ENCODE peak calls at places on chromosomes 13 and 19, in eight cellular contexts. F is cardiac muscle cell, M is tibial artery, X is iPS DF 6.9, I is lower lobe of right lung, E is heart right ventricle, W is neuronal stem cell, Z is mesendoderm. K is an unnamed sample. For H3K4me1, the result is how much of the 10 kb centered on the place peaks cover.

GRCh38 chr19:39133431-39134270 is 8.1 kb downstream of the PAK4 start:
- DNase-seq in F (peak), M (no peak), X (no peak), I (no peak), E (no peak), W (no peak), Z (peak), K (no peak)

GRCh38 chr19:52891336-52891735 is 6.1 kb downstream of the ZNF320 start:
- DNase-seq in F (no peak), M (no peak), X (no peak), I (no peak), E (no peak), W (no peak), Z (no peak), K (no peak)

GRCh38 chr19:752652-753517 is 2.0 kb downstream of the MISP start:
- DNase-seq in F (no peak), M (peak), X (no peak), I (peak), E (no peak), W (no peak), Z (no peak), K (no peak)

GRCh38 chr19:35292986-35293732 is 1.2 kb downstream of the MAG start:
- DNase-seq in F (no peak), M (no peak), X (no peak), I (no peak), E (no peak), W (no peak), Z (no peak), K (no peak)

GRCh38 chr19:10478903-10479384 is 24.2 kb downstream of the KEAP1 start:
- DNase-seq in F (peak), M (peak), X (peak), I (peak), E (peak), W (peak), Z (peak), K (peak)

GRCh38 chr13:19860884-19861655 is 2.4 kb downstream of the ZMYM5 start:
- DNase-seq in F (no peak), M (no peak), X (no peak), I (no peak), E (no peak), W (peak), Z (peak), K (no peak)

GRCh38 chr19:5536337-5536894 is 31.3 kb downstream of the TINCR start:
- DNase-seq in F (peak), M (no peak), X (no peak), I (peak), E (peak), W (peak), Z (peak), K (no peak)

GRCh38 chr13:30743319-30744055 is 8.1 kb downstream of the ALOX5AP start:
- DNase-seq in F (no peak), M (peak), X (no peak), I (no peak), E (no peak), W (no peak), Z (no peak), K (no peak)

GRCh38 chr13:71814806-71815205 is 52.2 kb downstream of the DACH1 start:
- DNase-seq in F (no peak), M (no peak), X (no peak), I (no peak), E (no peak), W (no peak), Z (no peak), K (no peak)

GRCh38 chr13:107883561-107884175 is 331.7 kb downstream of the LIG4 start:
- DNase-seq in F (no peak), M (no peak), X (no peak), I (no peak), E (no peak), W (no peak), Z (no peak), K (no peak)

GRCh38 chr19:2423913-2424685 is 3.3 kb downstream of the TIMM13 start:
- DNase-seq in F (no peak), M (no peak), X (no peak), I (no peak), E (no peak), W (no peak), Z (no peak), K (no peak)

GRCh38 chr13:38008636-38009035 is 139.1 kb upstream of the TRPC4 start:
- DNase-seq in F (peak), M (no peak), X (no peak), I (no peak), E (no peak), W (no peak), Z (no peak), K (no peak)

GRCh38 chr13:91313103-91313502 is 34.4 kb upstream of the MIR17HG start:
- DNase-seq in F (peak), M (no peak), X (peak), I (no peak), E (no peak), W (no peak), Z (peak), K (no peak)

GRCh38 chr13:67353891-67354459 is 123.8 kb upstream of the PCDH9 start:
- DNase-seq in F (peak), M (no peak), X (no peak), I (no peak), E (no peak), W (no peak), Z (no peak), K (no peak)

GRCh38 chr13:36421447-36421846 is 10.8 kb upstream of the CCNA1 start:
- DNase-seq in F (no peak), M (no peak), X (no peak), I (no peak), E (no peak), W (no peak), Z (no peak), K (no peak)

GRCh38 chr13:35393886-35394285 is 82.6 kb downstream of the MAB21L1 start:
- DNase-seq in F (no peak), M (no peak), X (no peak), I (no peak), E (no peak), W (no peak), Z (no peak), K (no peak)
- H3K4me1 ChIP-seq in F (under half), M (under half), X (under half), I (under half), E (under half), W (under half), Z (under half), K (under half)

GRCh38 chr13:41017744-41018582 is 1.2 kb downstream of the ELF1 start:
- DNase-seq in F (no peak), M (no peak), X (no peak), I (no peak), E (no peak), W (no peak), Z (no peak), K (no peak)
- H3K4me3 ChIP-seq in F (no peak), M (peak), X (no peak), I (peak), E (no peak), W (no peak), Z (no peak), K (peak)

DNA sequence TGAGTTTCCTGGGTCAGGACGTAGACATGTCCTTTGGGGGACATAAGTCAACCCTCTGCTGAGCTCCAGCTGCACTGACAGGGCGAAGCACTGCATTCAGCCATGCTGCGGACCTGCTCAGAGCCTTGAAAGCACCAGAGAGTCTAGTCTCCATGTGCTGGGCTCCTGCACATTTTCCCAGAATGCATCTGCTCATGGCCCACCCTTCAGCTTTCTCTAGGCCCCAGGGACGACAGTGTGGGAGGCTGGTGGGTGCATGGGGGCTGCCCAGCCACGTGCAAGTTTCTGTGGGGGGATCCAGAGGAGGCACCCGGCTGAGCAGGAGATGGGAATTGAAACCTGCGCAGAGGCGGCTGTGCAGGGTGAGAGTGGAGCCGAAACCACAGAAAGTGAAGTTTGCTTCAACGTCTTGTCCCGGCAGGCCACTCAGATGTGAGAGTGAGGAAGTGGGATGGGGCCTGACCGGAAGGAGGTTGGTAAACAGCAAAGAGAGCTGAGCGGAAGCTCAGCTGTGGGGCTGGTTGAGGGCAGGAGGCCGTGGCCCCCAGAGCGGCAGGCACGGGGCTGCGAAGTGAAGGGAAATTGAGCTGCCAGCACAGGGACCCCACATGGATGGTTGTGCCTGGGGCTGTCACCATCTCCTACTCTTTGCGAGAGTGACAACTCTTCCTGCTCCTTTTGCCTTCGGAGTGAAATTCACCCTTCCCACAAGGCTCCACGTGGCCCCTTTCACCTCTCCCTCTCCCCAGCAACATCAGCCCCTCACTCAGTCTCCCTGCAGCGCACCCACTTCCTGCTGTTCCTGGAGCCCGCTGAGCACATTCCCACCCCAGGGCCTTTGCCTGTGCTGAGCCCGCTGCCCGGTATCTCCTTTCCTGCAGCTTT is 11.8 kb downstream of the PGLS start:
- DNase-seq in F (no peak), M (peak), X (no peak), I (peak), E (peak), W (no peak), Z (no peak), K (peak)
- H3K27ac ChIP-seq in F (no peak), M (no peak), X (no peak), I (peak), E (no peak), W (no peak), Z (no peak), K (peak)

GRCh38 chr19:16620018-16620417 is 8.0 kb downstream of the MED26 start:
- DNase-seq in F (no peak), M (no peak), X (no peak), I (no peak), E (no peak), W (no peak), Z (no peak), K (no peak)

GRCh38 chr19:16618248-16618647 is 9.8 kb downstream of the MED26 start:
- DNase-seq in F (no peak), M (no peak), X (no peak), I (no peak), E (no peak), W (no peak), Z (no peak), K (no peak)

GRCh38 chr19:16619456-16619855 is 8.5 kb downstream of the MED26 start:
- DNase-seq in F (no peak), M (no peak), X (no peak), I (peak), E (peak), W (no peak), Z (no peak), K (no peak)

GRCh38 chr19:16621165-16621800 is 6.7 kb downstream of the MED26 start:
- DNase-seq in F (no peak), M (no peak), X (no peak), I (no peak), E (no peak), W (no peak), Z (no peak), K (no peak)

DNA sequence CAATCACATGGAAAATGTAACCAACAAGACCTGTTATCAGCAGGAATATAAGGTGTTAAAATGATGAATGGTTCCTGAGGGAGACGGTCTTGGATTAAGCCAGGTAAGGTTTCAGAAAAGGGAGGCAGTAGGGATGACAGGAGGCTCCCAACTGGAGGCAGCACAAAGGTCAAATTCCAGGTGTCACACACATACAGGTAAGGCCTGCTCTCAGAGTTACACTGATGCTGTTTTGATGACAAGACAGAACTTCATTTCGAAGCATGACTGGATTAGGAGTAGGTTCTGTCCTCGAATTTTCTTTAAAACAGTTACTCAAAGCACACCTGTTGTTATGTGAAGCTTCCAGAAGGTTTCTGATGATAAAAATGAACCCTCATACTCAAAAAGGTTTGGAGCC is 7.4 kb downstream of the MED26 start:
- DNase-seq in F (no peak), M (no peak), X (no peak), I (no peak), E (no peak), W (no peak), Z (no peak), K (no peak)
- H3K4me1 ChIP-seq in F (under half), M (under half), X (under half), I (half or more), E (half or more), W (under half), Z (under half), K (under half)

GRCh38 chr19:57320180-57321084 is at the start of gene ZNF543:
- DNase-seq in F (peak), M (peak), X (peak), I (peak), E (peak), W (peak), Z (peak), K (peak)

GRCh38 chr19:57321164-57321563 is 892 bp downstream of the ZNF543 start:
- DNase-seq in F (no peak), M (no peak), X (no peak), I (no peak), E (no peak), W (no peak), Z (no peak), K (no peak)

GRCh38 chr19:57321746-57322145 is 1.5 kb downstream of the ZNF543 start:
- DNase-seq in F (no peak), M (no peak), X (no peak), I (no peak), E (no peak), W (no peak), Z (no peak), K (no peak)

GRCh38 chr19:57327993-57328392 is 7.7 kb downstream of the ZNF543 start:
- DNase-seq in F (no peak), M (no peak), X (no peak), I (no peak), E (no peak), W (no peak), Z (no peak), K (no peak)

GRCh38 chr19:57324992-57325391 is 4.7 kb downstream of the ZNF543 start:
- DNase-seq in F (no peak), M (no peak), X (no peak), I (no peak), E (no peak), W (no peak), Z (no peak), K (no peak)
- H3K4me3 ChIP-seq in F (no peak), M (no peak), X (no peak), I (no peak), E (no peak), W (no peak), Z (no peak), K (no peak)

GRCh38 chr19:51689751-51690358 is 3.3 kb upstream of the SPACA6 start:
- DNase-seq in F (peak), M (no peak), X (peak), I (peak), E (peak), W (peak), Z (peak), K (no peak)
- H3K27ac ChIP-seq in F (peak), M (peak), X (no peak), I (peak), E (peak), W (peak), Z (peak), K (peak)

GRCh38 chr19:41224632-41225031 is 5.6 kb downstream of the AXL start:
- DNase-seq in F (no peak), M (no peak), X (no peak), I (no peak), E (no peak), W (no peak), Z (no peak), K (no peak)
- H3K4me1 ChIP-seq in F (under half), M (under half), X (under half), I (under half), E (under half), W (under half), Z (under half), K (under half)

DNA sequence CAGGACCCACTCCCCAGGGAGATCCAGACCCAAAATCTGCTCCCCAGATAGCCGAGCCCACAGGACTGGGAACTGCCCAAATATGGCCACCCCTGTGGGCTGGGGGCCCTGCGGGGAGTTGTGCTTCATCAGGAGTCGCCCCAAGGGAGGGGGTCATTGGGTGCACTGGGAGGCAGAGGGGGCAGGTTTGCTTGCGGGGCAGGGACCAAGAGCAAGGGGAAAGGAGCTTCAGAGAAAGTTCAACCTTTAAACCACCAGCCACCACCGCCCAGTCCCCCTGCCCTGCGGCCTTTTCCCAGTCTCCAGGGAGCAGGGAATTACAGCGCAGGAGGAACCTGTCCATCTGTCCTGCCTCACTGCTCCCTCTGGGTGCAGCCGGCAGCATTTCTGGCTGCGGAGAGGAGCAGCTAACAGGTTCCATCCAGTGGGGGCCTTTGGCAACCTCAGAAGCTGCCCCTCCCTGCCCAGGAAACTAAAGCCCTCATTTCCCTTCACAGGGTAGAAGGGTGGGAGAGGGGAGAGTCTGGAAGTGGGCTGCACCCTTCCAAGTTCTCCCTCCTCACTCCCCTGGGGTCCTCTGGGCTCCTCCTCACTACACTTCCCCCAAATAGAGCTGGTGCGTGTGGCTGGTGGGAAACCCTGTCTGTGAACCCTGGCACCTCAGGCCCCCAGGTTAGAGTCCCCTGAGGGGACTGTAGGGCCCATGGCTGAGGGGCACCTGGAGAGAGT is 13.8 kb upstream of the ASF1B start:
- DNase-seq in F (no peak), M (no peak), X (no peak), I (no peak), E (no peak), W (no peak), Z (no peak), K (no peak)
- H3K4me3 ChIP-seq in F (no peak), M (no peak), X (no peak), I (peak), E (peak), W (no peak), Z (no peak), K (peak)

GRCh38 chr19:15390814-15391213 is 11.2 kb upstream of the AKAP8 start:
- DNase-seq in F (no peak), M (no peak), X (no peak), I (no peak), E (no peak), W (no peak), Z (no peak), K (no peak)

GRCh38 chr19:15397236-15397635 is 17.6 kb upstream of the AKAP8 start:
- DNase-seq in F (no peak), M (no peak), X (no peak), I (no peak), E (no peak), W (no peak), Z (no peak), K (no peak)

GRCh38 chr19:15396436-15396835 is 16.8 kb upstream of the AKAP8 start:
- DNase-seq in F (no peak), M (no peak), X (no peak), I (no peak), E (no peak), W (no peak), Z (no peak), K (no peak)

GRCh38 chr19:15394426-15394825 is 14.8 kb upstream of the AKAP8 start:
- DNase-seq in F (no peak), M (no peak), X (no peak), I (no peak), E (no peak), W (no peak), Z (no peak), K (no peak)

GRCh38 chr19:15393963-15394362 is 14.4 kb upstream of the AKAP8 start:
- DNase-seq in F (no peak), M (no peak), X (no peak), I (no peak), E (no peak), W (no peak), Z (no peak), K (no peak)
- H3K27ac ChIP-seq in F (no peak), M (no peak), X (no peak), I (no peak), E (no peak), W (no peak), Z (no peak), K (no peak)

GRCh38 chr13:68692049-68692448 is 1415.6 kb upstream of the ATXN8OS start:
- DNase-seq in F (no peak), M (no peak), X (no peak), I (no peak), E (no peak), W (no peak), Z (no peak), K (no peak)
- H3K4me1 ChIP-seq in F (under half), M (under half), X (under half), I (under half), E (under half), W (under half), Z (under half), K (under half)